ENCODE peak calls at places on chromosomes 1 and 21, in four cellular contexts. One of them, this sample, is unnamed.

GRCh38 chr1:202959276-202959620 is 1.1 kb upstream of the ADIPOR1 start:
- DNase-seq in HuH-7.5: peak
- DNase-seq in central memory CD4-positive, alpha-beta T cell: no peak
- DNase-seq in PC-9: peak
- DNase-seq in this sample: no peak

GRCh38 chr1:30888391-30888790 is 20.2 kb downstream of the SDC3 start:
- DNase-seq in central memory CD4-positive, alpha-beta T cell: no peak
- DNase-seq in PC-9: no peak
- DNase-seq in HuH-7.5: no peak
- DNase-seq in this sample: no peak

GRCh38 chr1:29195875-29196274 is 14.2 kb upstream of the SRSF4 start:
- DNase-seq in PC-9: no peak
- DNase-seq in central memory CD4-positive, alpha-beta T cell: no peak
- DNase-seq in HuH-7.5: no peak
- DNase-seq in this sample: no peak

GRCh38 chr1:2508751-2509150 is 17.6 kb downstream of the PANK4 start:
- DNase-seq in central memory CD4-positive, alpha-beta T cell: no peak
- DNase-seq in HuH-7.5: no peak
- DNase-seq in PC-9: no peak
- DNase-seq in this sample: no peak

GRCh38 chr1:14884619-14885175 is 268.9 kb upstream of the TMEM51 start:
- DNase-seq in central memory CD4-positive, alpha-beta T cell: no peak
- DNase-seq in PC-9: no peak
- DNase-seq in HuH-7.5: no peak
- DNase-seq in this sample: no peak

GRCh38 chr1:54275349-54275748 is 75.4 kb downstream of the MRPL37 start:
- DNase-seq in central memory CD4-positive, alpha-beta T cell: no peak
- DNase-seq in HuH-7.5: no peak
- DNase-seq in PC-9: no peak
- DNase-seq in this sample: no peak

GRCh38 chr21:27722095-27722494 is 755.2 kb upstream of the ADAMTS5 start:
- DNase-seq in PC-9: no peak
- DNase-seq in central memory CD4-positive, alpha-beta T cell: no peak
- DNase-seq in HuH-7.5: no peak
- DNase-seq in this sample: no peak

GRCh38 chr1:186498071-186498470 is 37.2 kb upstream of the PDC start:
- DNase-seq in central memory CD4-positive, alpha-beta T cell: no peak
- DNase-seq in PC-9: no peak
- DNase-seq in HuH-7.5: no peak
- DNase-seq in this sample: no peak

GRCh38 chr1:212139526-212140137 is 104.1 kb downstream of the DTL start:
- DNase-seq in PC-9: no peak
- DNase-seq in HuH-7.5: no peak
- DNase-seq in central memory CD4-positive, alpha-beta T cell: no peak
- DNase-seq in this sample: no peak

This sample was measured in cortex of kidney.